ENCODE peak calls at places on chromosomes 6 and 20, in five cellular contexts. V is effector CD4-positive, alpha-beta T cell; U is cardiac fibroblast; C is GDM1; P is activated T-helper 1 cell treated with anti-CD3 and anti-CD28 coated beads, Interleukin-12 subunit alpha, Interleukin-12 subunit beta, Interleukin-2, Interleukin-4 antibody, amounts not matched to agents 30 ng/mL and 10 ng/mL and 1 ng/mL, durations not matched to agents 14 hours and 24 hours and 36 hours. R is an unnamed sample.

GRCh38 chr20:51008718-51009117 is 14.2 kb downstream of the KCNG1 start:
- DNase-seq in V (no peak), U (no peak), C (no peak), P (no peak), R (no peak)

GRCh38 chr20:31719644-31720485 is 2.8 kb downstream of the BCL2L1 start:
- DNase-seq in V (no peak), U (peak; percentile 68), C (no peak), P (no peak), R (no peak)

GRCh38 chr6:130975325-130975724 is 87.7 kb downstream of the EPB41L2 start:
- DNase-seq in V (no peak), U (peak; percentile 53), C (no peak), P (no peak), R (no peak)

GRCh38 chr6:170269151-170269872 is 21.6 kb downstream of the DLL1 start:
- DNase-seq in V (no peak), U (no peak), C (no peak), P (no peak), R (no peak)

GRCh38 chr6:137309078-137309762 is 90.0 kb upstream of the IFNGR1 start:
- DNase-seq in V (no peak), U (peak; percentile 81), C (peak; percentile 58), P (no peak), R (no peak)

GRCh38 chr20:51752343-51752951 is 15.7 kb downstream of the ATP9A start:
- DNase-seq in V (no peak), U (peak; percentile 82), C (no peak), P (no peak), R (no peak)

GRCh38 chr6:32622545-32623401 is 14.4 kb upstream of the HLA-DQA1 start:
- DNase-seq in V (peak; percentile 20), U (peak; percentile 32), C (no peak), P (peak; percentile 17), R (no peak)

GRCh38 chr6:27825025-27825823 is 87.0 kb downstream of the OR2B2 start:
- DNase-seq in V (no peak), U (peak; percentile 51), C (no peak), P (no peak), R (peak; percentile 42)

GRCh38 chr6:6588064-6588923 is at the start of gene LY86:
- DNase-seq in V (no peak), U (no peak), C (no peak), P (no peak), R (no peak)

GRCh38 chr6:29908710-29909109 is 33.6 kb upstream of the HLA-A start:
- DNase-seq in V (no peak), U (no peak), C (no peak), P (no peak), R (no peak)

GRCh38 chr6:144435602-144436426 is 150.7 kb downstream of the UTRN start:
- DNase-seq in V (no peak), U (no peak), C (no peak), P (no peak), R (no peak)

GRCh38 chr6:21507811-21508210 is 85.7 kb upstream of the SOX4 start:
- DNase-seq in V (no peak), U (peak; percentile 28), C (no peak), P (no peak), R (no peak)

GRCh38 chr20:25287631-25288290 is 39.9 kb downstream of the PYGB start:
- DNase-seq in V (no peak), U (no peak), C (no peak), P (no peak), R (no peak)

GRCh38 chr6:70530023-70530422 is 36.7 kb upstream of the SDHAF4 start:
- DNase-seq in V (no peak), U (no peak), C (no peak), P (no peak), R (no peak)

GRCh38 chr6:44495036-44495901 is 107.8 kb downstream of the CDC5L start:
- DNase-seq in V (no peak), U (peak; percentile 11), C (no peak), P (no peak), R (no peak)

GRCh38 chr6:26363882-26364825 is 844 bp upstream of the BTN3A2 start:
- DNase-seq in V (no peak), U (peak; percentile 29), C (no peak), P (peak; percentile 10), R (no peak)

GRCh38 chr6:11414564-11414963 is 123.0 kb upstream of the TMEM170B start:
- DNase-seq in V (peak; percentile 12), U (no peak), C (no peak), P (no peak), R (no peak)

GRCh38 chr6:14452567-14453527 is 335.3 kb downstream of the CD83 start:
- DNase-seq in V (no peak), U (no peak), C (peak; percentile 100), P (peak; percentile 62), R (peak; percentile 100)

GRCh38 chr20:13261460-13262301 is 40.6 kb downstream of the ISM1 start:
- DNase-seq in V (peak; percentile 47), U (peak; percentile 35), C (no peak), P (peak; percentile 20), R (no peak)

GRCh38 chr6:21451546-21452013 is 142.0 kb upstream of the SOX4 start:
- DNase-seq in V (no peak), U (no peak), C (no peak), P (no peak), R (no peak)

GRCh38 chr6:145809211-145809610 is 5.4 kb downstream of the FBXO30 start:
- DNase-seq in V (no peak), U (no peak), C (no peak), P (no peak), R (no peak)

GRCh38 chr6:24918641-24919403 is 16.9 kb downstream of the RIPOR2 start:
- DNase-seq in V (no peak), U (no peak), C (no peak), P (no peak), R (no peak)

GRCh38 chr20:59933849-59934585 is 580 bp upstream of the SYCP2 start:
- DNase-seq in V (peak; percentile 73), U (peak; percentile 68), C (peak; percentile 76), P (peak; percentile 74), R (peak; percentile 7)

GRCh38 chr6:169809386-169809785 is 58.0 kb downstream of the ERMARD start:
- DNase-seq in V (no peak), U (no peak), C (no peak), P (no peak), R (no peak)

GRCh38 chr20:54025166-54025835 is 45.1 kb downstream of the BCAS1 start:
- DNase-seq in V (no peak), U (no peak), C (no peak), P (no peak), R (no peak)

GRCh38 chr6:132300323-132300949 is 100.8 kb downstream of the MOXD1 start:
- DNase-seq in V (no peak), U (peak; percentile 83), C (no peak), P (no peak), R (peak; percentile 9)

GRCh38 chr6:131789219-131789618 is 18.6 kb upstream of the ENPP1 start:
- DNase-seq in V (no peak), U (no peak), C (no peak), P (no peak), R (no peak)

GRCh38 chr6:43076928-43077809 is 1.1 kb downstream of the PTK7 start:
- DNase-seq in V (no peak), U (peak; percentile 42), C (no peak), P (no peak), R (no peak)

GRCh38 chr6:37418727-37419126 is 14.3 kb upstream of the CMTR1 start:
- DNase-seq in V (no peak), U (no peak), C (no peak), P (no peak), R (no peak)

GRCh38 chr6:169571123-169571962 is 130.5 kb downstream of the WDR27 start:
- DNase-seq in V (no peak), U (peak; percentile 42), C (no peak), P (no peak), R (no peak)

GRCh38 chr6:124393536-124393935 is 568.7 kb upstream of the RNF217 start:
- DNase-seq in V (no peak), U (no peak), C (no peak), P (no peak), R (no peak)

GRCh38 chr6:158031445-158032353 is 50.0 kb downstream of the SYNJ2 start:
- DNase-seq in V (no peak), U (peak; percentile 86), C (peak; percentile 41), P (peak; percentile 27), R (peak; percentile 48)

GRCh38 chr6:121399971-121400370 is 35.5 kb upstream of the GJA1 start:
- DNase-seq in V (no peak), U (no peak), C (no peak), P (no peak), R (no peak)

GRCh38 chr20:41697861-41698559 is 79.8 kb upstream of the CHD6 start:
- DNase-seq in V (no peak), U (peak; percentile 53), C (no peak), P (peak; percentile 11), R (peak; percentile 19)

GRCh38 chr20:10848810-10849370 is 175.1 kb upstream of the JAG1 start:
- DNase-seq in V (no peak), U (peak; percentile 96), C (no peak), P (no peak), R (no peak)

GRCh38 chr6:152355166-152355565 is 282.0 kb downstream of the SYNE1 start:
- DNase-seq in V (no peak), U (no peak), C (no peak), P (no peak), R (no peak)

R was measured in KG1.